ENCODE peak calls at places on chromosomes 16 and 17, in four cellular contexts. One of them, this sample, is unnamed.

GRCh38 chr16:62751218-62751617 is 715.0 kb upstream of the CDH8 start:
- DNase-seq in IMR-90: no peak
- DNase-seq in mesenchymal stem cell: no peak
- DNase-seq in H9: no peak
- DNase-seq in this sample: no peak

GRCh38 chr17:4947411-4948165 is 742 bp downstream of the PFN1 start:
- DNase-seq in H9: peak
- DNase-seq in IMR-90: peak
- DNase-seq in mesenchymal stem cell: peak
- DNase-seq in this sample: peak

GRCh38 chr17:73960469-73960868 is 243.0 kb upstream of the RPL38 start:
- DNase-seq in IMR-90: no peak
- DNase-seq in H9: no peak
- DNase-seq in mesenchymal stem cell: no peak
- DNase-seq in this sample: no peak

GRCh38 chr16:84548971-84549844 is 44.7 kb upstream of the MEAK7 start:
- DNase-seq in mesenchymal stem cell: peak
- DNase-seq in H9: no peak
- DNase-seq in IMR-90: no peak
- DNase-seq in this sample: no peak

GRCh38 chr16:57532251-57532625 is 4.1 kb downstream of the CCDC102A start:
- DNase-seq in mesenchymal stem cell: no peak
- DNase-seq in H9: no peak
- DNase-seq in IMR-90: no peak
- DNase-seq in this sample: no peak

GRCh38 chr16:24302636-24303035 is 46.5 kb downstream of the CACNG3 start:
- DNase-seq in mesenchymal stem cell: no peak
- DNase-seq in H9: no peak
- DNase-seq in IMR-90: no peak
- DNase-seq in this sample: no peak

GRCh38 chr17:31926100-31926729 is 10.6 kb upstream of the SUZ12 start:
- DNase-seq in H9: peak
- DNase-seq in IMR-90: no peak
- DNase-seq in mesenchymal stem cell: no peak
- DNase-seq in this sample: no peak

GRCh38 chr16:8958344-8958808 is 5.3 kb downstream of the USP7 start:
- DNase-seq in IMR-90: peak
- DNase-seq in mesenchymal stem cell: peak
- DNase-seq in H9: no peak
- DNase-seq in this sample: no peak

GRCh38 chr17:44768505-44769142 is 9.8 kb downstream of the ADAM11 start:
- DNase-seq in mesenchymal stem cell: no peak
- DNase-seq in IMR-90: no peak
- DNase-seq in H9: no peak
- DNase-seq in this sample: no peak

GRCh38 chr16:81401035-81401950 is 43.3 kb upstream of the CMIP start:
- DNase-seq in mesenchymal stem cell: peak
- DNase-seq in IMR-90: peak
- DNase-seq in H9: no peak
- DNase-seq in this sample: no peak

GRCh38 chr17:10151667-10152496 is 46.5 kb downstream of the GAS7 start:
- DNase-seq in mesenchymal stem cell: no peak
- DNase-seq in IMR-90: no peak
- DNase-seq in H9: no peak
- DNase-seq in this sample: no peak

GRCh38 chr16:85902366-85903155 is 3.6 kb downstream of the IRF8 start:
- DNase-seq in mesenchymal stem cell: no peak
- DNase-seq in IMR-90: no peak
- DNase-seq in H9: no peak
- DNase-seq in this sample: no peak

GRCh38 chr17:29954405-29954804 is 13.0 kb downstream of the EFCAB5 start:
- DNase-seq in H9: no peak
- DNase-seq in IMR-90: no peak
- DNase-seq in mesenchymal stem cell: no peak
- DNase-seq in this sample: no peak

GRCh38 chr17:50594931-50595330 is 34.4 kb downstream of the CACNA1G start:
- DNase-seq in IMR-90: no peak
- DNase-seq in mesenchymal stem cell: no peak
- DNase-seq in H9: no peak
- DNase-seq in this sample: no peak

GRCh38 chr17:39700148-39700987 is 504 bp downstream of the ERBB2 start:
- DNase-seq in IMR-90: peak
- DNase-seq in H9: no peak
- DNase-seq in mesenchymal stem cell: peak
- DNase-seq in this sample: no peak

GRCh38 chr17:2335726-2336214 is 487 bp downstream of the TSR1 start:
- DNase-seq in H9: no peak
- DNase-seq in IMR-90: no peak
- DNase-seq in mesenchymal stem cell: peak
- DNase-seq in this sample: no peak

GRCh38 chr17:520447-521167 is 168.0 kb upstream of the RPH3AL start:
- DNase-seq in H9: no peak
- DNase-seq in mesenchymal stem cell: peak
- DNase-seq in IMR-90: peak
- DNase-seq in this sample: no peak

GRCh38 chr17:41648411-41649195 is 24.2 kb upstream of the KRT17 start:
- DNase-seq in mesenchymal stem cell: peak
- DNase-seq in IMR-90: peak
- DNase-seq in H9: peak
- DNase-seq in this sample: peak

GRCh38 chr16:16934660-16935059 is 536.1 kb downstream of the XYLT1 start:
- DNase-seq in IMR-90: no peak
- DNase-seq in mesenchymal stem cell: no peak
- DNase-seq in H9: no peak
- DNase-seq in this sample: no peak

GRCh38 chr17:72370819-72371218 is 250.0 kb downstream of the SOX9 start:
- DNase-seq in H9: no peak
- DNase-seq in mesenchymal stem cell: peak
- DNase-seq in IMR-90: peak
- DNase-seq in this sample: no peak

GRCh38 chr17:30970757-30971567 is at the start of gene RNF135:
- DNase-seq in mesenchymal stem cell: peak
- DNase-seq in H9: peak
- DNase-seq in IMR-90: peak
- DNase-seq in this sample: peak

DNA sequence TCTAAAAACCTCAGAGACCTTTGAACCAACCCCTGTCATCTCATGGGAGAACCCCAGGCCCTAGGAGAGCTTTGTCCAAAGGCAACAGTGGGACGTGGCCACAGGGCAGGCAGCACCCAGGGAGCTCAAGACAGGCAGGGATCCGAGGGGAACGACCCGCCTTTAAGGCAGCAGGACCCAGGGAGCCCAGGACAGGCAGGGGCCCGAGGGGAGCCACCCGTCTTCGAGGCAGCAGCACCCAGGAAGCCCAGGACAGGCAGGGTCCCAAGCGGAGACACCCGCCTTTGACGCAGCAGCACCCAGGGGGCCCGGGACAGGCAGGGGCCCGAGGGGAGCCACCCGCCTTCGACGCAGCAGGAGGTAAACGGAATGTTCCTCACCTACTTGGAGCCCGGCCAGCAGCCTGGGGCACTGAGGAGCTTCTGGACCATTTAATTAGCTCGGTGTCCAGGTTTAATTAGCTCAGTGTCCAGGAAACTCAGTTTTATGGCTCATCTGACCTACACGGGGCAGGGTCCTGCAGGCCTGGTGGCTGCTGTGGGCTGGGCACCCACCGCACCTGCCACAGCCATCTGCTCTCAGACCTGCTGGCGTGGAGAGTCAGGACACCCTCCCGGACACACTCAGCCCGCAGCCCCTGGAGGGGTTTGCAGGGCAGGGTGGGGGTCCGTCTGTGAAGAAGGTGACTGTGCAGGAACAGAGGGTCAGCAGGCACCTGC is 24.4 kb downstream of the PIEZO1 start:
- DNase-seq in IMR-90: no peak
- DNase-seq in mesenchymal stem cell: no peak
- DNase-seq in H9: no peak
- DNase-seq in this sample: no peak
- H2BK5ac ChIP-seq in IMR-90: no peak
- H2BK5ac ChIP-seq in mesenchymal stem cell: no peak
- H2BK5ac ChIP-seq in H9: no peak
- H2BK5ac ChIP-seq in this sample: peak

DNA sequence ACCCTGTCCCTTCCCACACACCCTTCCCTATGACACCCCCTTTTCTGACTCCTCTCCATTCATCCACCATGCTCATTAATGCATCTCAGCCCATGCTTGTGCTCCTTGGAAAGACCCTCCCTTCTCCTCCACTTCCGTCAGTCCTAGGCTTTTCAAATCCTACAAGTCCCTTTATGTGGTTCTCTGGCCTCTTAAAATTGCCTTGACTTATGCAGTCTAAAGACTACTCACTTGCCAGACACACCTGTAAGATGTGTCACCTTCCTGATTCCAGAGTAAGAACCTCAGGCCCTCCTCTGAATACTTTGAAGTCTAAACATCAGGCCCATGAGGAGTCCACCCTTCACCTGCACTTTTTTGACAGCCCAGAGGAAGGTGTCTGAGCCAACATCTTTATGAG is 127.9 kb upstream of the CACNG5 start:
- DNase-seq in IMR-90: no peak
- DNase-seq in mesenchymal stem cell: no peak
- DNase-seq in H9: peak
- DNase-seq in this sample: peak
- H3K27ac ChIP-seq in IMR-90: no peak
- H3K27ac ChIP-seq in mesenchymal stem cell: no peak
- H3K27ac ChIP-seq in H9: no peak
- H3K27ac ChIP-seq in this sample: peak

GRCh38 chr16:78642621-78643285 is 543.3 kb downstream of the WWOX start:
- DNase-seq in H9: no peak
- DNase-seq in IMR-90: no peak
- DNase-seq in mesenchymal stem cell: no peak
- DNase-seq in this sample: no peak
- H2BK5ac ChIP-seq in H9: no peak
- H2BK5ac ChIP-seq in IMR-90: no peak
- H2BK5ac ChIP-seq in mesenchymal stem cell: no peak
- H2BK5ac ChIP-seq in this sample: no peak

GRCh38 chr17:59669411-59669810 is 37.8 kb downstream of the PTRH2 start:
- DNase-seq in IMR-90: no peak
- DNase-seq in mesenchymal stem cell: no peak
- DNase-seq in H9: no peak
- DNase-seq in this sample: no peak
- H3K27ac ChIP-seq in IMR-90: peak
- H3K27ac ChIP-seq in mesenchymal stem cell: peak
- H3K27ac ChIP-seq in H9: no peak
- H3K27ac ChIP-seq in this sample: no peak

GRCh38 chr16:72995151-72995881 is 52.6 kb downstream of the ZFHX3 start:
- DNase-seq in mesenchymal stem cell: peak
- DNase-seq in IMR-90: no peak
- DNase-seq in H9: peak
- DNase-seq in this sample: peak
- H2BK5ac ChIP-seq in mesenchymal stem cell: no peak
- H2BK5ac ChIP-seq in IMR-90: no peak
- H2BK5ac ChIP-seq in H9: no peak
- H2BK5ac ChIP-seq in this sample: no peak

GRCh38 chr17:37067555-37068111 is 118.9 kb downstream of the AATF start:
- DNase-seq in IMR-90: peak
- DNase-seq in mesenchymal stem cell: peak
- DNase-seq in H9: no peak
- DNase-seq in this sample: no peak

GRCh38 chr17:37065486-37066321 is 117.0 kb downstream of the AATF start:
- DNase-seq in H9: peak
- DNase-seq in IMR-90: no peak
- DNase-seq in mesenchymal stem cell: no peak
- DNase-seq in this sample: no peak

GRCh38 chr17:37068266-37068665 is 119.5 kb downstream of the AATF start:
- DNase-seq in IMR-90: peak
- DNase-seq in H9: no peak
- DNase-seq in mesenchymal stem cell: no peak
- DNase-seq in this sample: no peak

GRCh38 chr17:37066322-37066905 is 117.7 kb downstream of the AATF start:
- DNase-seq in H9: no peak
- DNase-seq in IMR-90: no peak
- DNase-seq in mesenchymal stem cell: no peak
- DNase-seq in this sample: no peak

DNA sequence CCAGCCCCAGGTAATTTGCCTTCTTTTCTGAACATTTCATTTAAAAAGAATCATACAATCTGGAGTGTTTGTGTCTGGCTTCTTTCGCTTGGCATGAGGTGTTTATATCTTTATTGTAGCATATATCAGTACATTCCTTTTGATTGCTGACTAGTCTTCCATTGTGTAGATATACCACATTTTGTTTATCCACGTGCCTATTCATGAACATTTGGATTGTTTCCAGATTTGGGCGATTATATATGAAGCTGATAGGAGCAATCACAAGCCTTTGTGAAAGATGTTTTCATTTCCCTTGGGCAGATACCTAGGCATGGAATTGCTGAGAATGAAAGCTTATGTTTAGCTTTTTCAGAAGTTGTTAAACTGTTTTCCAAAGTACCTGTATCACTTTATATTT is 120.3 kb downstream of the AATF start:
- DNase-seq in mesenchymal stem cell: no peak
- DNase-seq in IMR-90: no peak
- DNase-seq in H9: no peak
- DNase-seq in this sample: no peak
- H3K27ac ChIP-seq in mesenchymal stem cell: no peak
- H3K27ac ChIP-seq in IMR-90: no peak
- H3K27ac ChIP-seq in H9: no peak
- H3K27ac ChIP-seq in this sample: no peak